ENCODE peak calls at places on chromosomes 16 and 17, in eight cellular contexts. J is SK-N-SH, T is PC-3, X is neural progenitor cell, D is HCT116, F is MM.1S, R is hepatocyte, V is OCI-LY7. B is an unnamed sample.

GRCh38 chr16:82660078-82660645 is 33.4 kb downstream of the CDH13 start:
- DNase-seq in D (no peak), F (no peak), R (no peak), J (no peak), V (no peak), T (no peak), X (no peak), B (peak; percentile 26)

GRCh38 chr17:74380086-74380958 is 13.0 kb downstream of the GPR142 start:
- DNase-seq in R (peak; percentile 76), D (peak; percentile 54), X (peak; percentile 37), T (peak; percentile 89), F (no peak), J (no peak), V (no peak), B (peak; percentile 55)

GRCh38 chr17:83078378-83079339 is 750 bp upstream of the METRNL start:
- DNase-seq in D (no peak), X (peak; percentile 46), J (peak; percentile 77), V (no peak), F (no peak), T (no peak), R (peak; percentile 58), B (no peak)

GRCh38 chr16:67163903-67164558 is 514 bp upstream of the HSF4 start:
- DNase-seq in V (no peak), X (peak; percentile 48), F (no peak), J (peak; percentile 77), T (no peak), R (no peak), D (no peak), B (peak; percentile 59)

GRCh38 chr16:77223184-77223583 is 24.0 kb downstream of the SYCE1L start:
- DNase-seq in F (no peak), V (peak; percentile 38), J (peak; percentile 35), X (peak; percentile 48), T (peak; percentile 8), D (no peak), R (no peak), B (peak; percentile 87)

GRCh38 chr17:1312261-1312870 is 32.9 kb downstream of the TRARG1 start:
- DNase-seq in J (peak; percentile 75), X (peak; percentile 84), V (no peak), D (no peak), F (no peak), R (peak; percentile 58), T (no peak), B (peak; percentile 71)

GRCh38 chr17:4266550-4266949 is 2.8 kb upstream of the ANKFY1 start:
- DNase-seq in R (no peak), F (no peak), X (no peak), V (no peak), T (no peak), J (no peak), D (no peak), B (no peak)

GRCh38 chr16:29745853-29746345 is at the start of gene C16orf54:
- DNase-seq in X (no peak), D (no peak), V (no peak), J (no peak), R (no peak), T (no peak), F (peak; percentile 95), B (peak; percentile 50)

GRCh38 chr17:66834919-66835454 is at the start of gene CACNG5:
- DNase-seq in X (peak; percentile 45), J (peak; percentile 100), D (no peak), T (no peak), F (no peak), R (no peak), V (no peak), B (peak; percentile 72)

GRCh38 chr16:30026449-30026848 is 3.5 kb downstream of the C16orf92 start:
- DNase-seq in D (no peak), F (no peak), X (no peak), R (no peak), J (no peak), V (no peak), T (no peak), B (no peak)

DNA sequence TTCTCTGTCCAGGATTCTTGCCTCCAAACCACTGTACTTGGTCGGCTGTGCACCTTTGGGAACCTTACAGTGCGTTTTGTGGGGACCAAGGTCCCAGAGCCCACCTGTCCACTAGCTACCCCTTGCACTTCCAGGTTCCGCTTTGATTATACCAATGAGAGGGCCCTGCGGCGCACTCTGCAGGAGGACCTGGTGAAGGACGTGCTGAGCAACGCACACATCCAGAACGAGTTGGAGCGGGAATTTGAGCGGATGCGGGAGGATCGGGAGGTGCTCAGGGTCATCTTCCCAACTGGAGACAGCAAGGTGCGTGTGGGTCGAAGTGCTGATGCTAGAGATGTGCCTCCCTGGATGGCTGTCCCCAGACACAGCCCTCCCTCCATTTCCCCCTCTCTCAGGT is 18.8 kb downstream of the POLR2A start:
- DNase-seq in X (peak; percentile 48), F (no peak), J (no peak), R (no peak), D (no peak), T (no peak), V (no peak), B (peak; percentile 78)
- TF ChIP-seq CTCF in X (peak; percentile 49), F (peak; percentile 26), J (peak; percentile 39), R (peak; percentile 13), D (peak; percentile 51), T (peak; percentile 43), V (peak; percentile 51), B (peak; percentile 52)

GRCh38 chr16:14007460-14007859 is 63.7 kb upstream of the MRTFB start:
- DNase-seq in T (peak; percentile 76), R (no peak), F (no peak), V (no peak), D (no peak), J (no peak), X (no peak), B (no peak)
- TF ChIP-seq EZH2phosphoT487 in T (no peak), R (no peak), F (no peak), V (no peak), D (no peak), J (no peak), X (no peak), B (no peak)

GRCh38 chr16:89576173-89577054 is 856 bp downstream of the CPNE7 start:
- DNase-seq in J (no peak), V (no peak), F (no peak), R (no peak), T (no peak), D (no peak), X (peak; percentile 30), B (peak; percentile 54)
- H3K4me2 ChIP-seq in J (no peak overlapping the region), V (no peak overlapping the region), F (no peak overlapping the region), R (peak overlapping the region; percentile 74), T (peak overlapping the region; percentile 82), D (peak overlapping the region; percentile 98), X (peak overlapping the region; percentile 87), B (peak overlapping the region; percentile 89)

DNA sequence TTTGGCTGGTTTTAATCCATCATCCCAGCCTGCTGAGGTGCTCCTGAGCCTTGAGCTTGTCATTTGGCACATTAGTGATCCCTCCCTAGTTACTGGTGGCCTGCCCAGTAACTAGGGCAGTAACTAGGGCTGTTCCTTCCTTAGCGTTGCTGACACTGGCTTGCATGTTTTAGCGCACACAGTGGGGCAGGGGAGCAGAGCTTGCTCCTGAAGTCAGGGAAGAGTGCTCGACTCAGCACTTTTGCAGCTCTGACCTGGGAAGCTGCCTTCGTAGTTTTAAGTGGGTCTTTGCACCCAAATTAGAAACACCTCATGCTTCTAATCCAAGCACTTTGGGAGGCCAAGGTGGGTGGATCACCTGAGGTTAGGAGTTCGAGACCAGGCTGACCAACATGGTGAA is 15.6 kb downstream of the CCDC42 start:
- DNase-seq in T (no peak), F (no peak), J (no peak), X (no peak), R (no peak), V (no peak), D (no peak), B (peak; percentile 21)
- TF ChIP-seq CTCF in T (no peak), F (no peak), J (no peak), X (no peak), R (no peak), V (no peak), D (no peak), B (no peak)

GRCh38 chr16:104355-104754 is 26.3 kb downstream of the MPG start:
- DNase-seq in T (no peak), V (no peak), R (no peak), F (no peak), D (no peak), J (no peak), X (no peak), B (no peak)

GRCh38 chr16:101586-101985 is 23.6 kb downstream of the MPG start:
- DNase-seq in R (no peak), D (no peak), J (no peak), F (no peak), V (no peak), T (no peak), X (no peak), B (no peak)

GRCh38 chr16:100989-101388 is 23.0 kb downstream of the MPG start:
- DNase-seq in X (no peak), R (no peak), V (no peak), T (no peak), J (no peak), F (no peak), D (no peak), B (no peak)

GRCh38 chr16:104828-105374 is 26.9 kb downstream of the MPG start:
- DNase-seq in T (no peak), X (no peak), V (no peak), D (no peak), R (no peak), F (no peak), J (no peak), B (no peak)

DNA sequence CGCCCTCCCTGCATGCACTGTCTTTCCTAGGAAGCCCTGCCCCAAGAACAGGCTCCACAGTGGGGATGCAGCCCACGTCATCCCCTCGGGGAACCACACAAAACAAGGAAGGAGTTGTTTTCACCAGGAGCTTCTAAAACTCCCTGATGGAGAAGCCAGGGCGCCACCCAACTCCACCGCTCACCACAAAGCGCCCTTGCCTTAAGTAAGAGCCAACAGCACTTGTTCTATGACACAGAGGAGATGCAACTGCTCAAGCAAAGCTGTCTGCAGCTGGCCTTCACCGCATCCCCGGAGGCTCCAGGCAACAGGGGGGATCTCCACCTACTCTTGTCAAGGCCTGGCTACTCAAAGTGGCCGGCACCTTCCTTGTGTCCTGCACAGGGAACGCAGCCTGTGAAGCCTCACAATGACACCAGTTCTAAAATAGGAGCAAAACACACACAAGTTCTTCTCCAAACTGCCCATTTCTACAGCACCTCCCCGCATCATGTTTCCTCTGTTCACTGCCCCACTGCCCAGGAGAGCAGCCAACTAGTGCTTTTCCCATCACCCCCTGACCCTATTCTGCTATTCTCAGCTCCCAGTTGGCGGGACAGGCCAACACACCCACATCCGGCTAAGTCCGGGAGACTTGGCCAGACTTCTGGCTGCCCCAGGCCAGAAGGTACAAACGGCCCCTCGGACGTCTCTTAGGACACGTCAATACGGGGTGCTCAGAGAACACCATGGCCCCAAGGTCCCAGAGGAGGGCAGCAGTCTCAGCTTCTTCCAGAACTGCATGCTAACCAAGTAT is 24.2 kb downstream of the MPG start:
- DNase-seq in R (no peak), T (no peak), J (no peak), F (no peak), X (no peak), V (no peak), D (no peak), B (no peak)
- TF ChIP-seq EZH2phosphoT487 in R (no peak), T (no peak), J (no peak), F (no peak), X (no peak), V (no peak), D (no peak), B (no peak)